ENCODE peak calls at places on chromosomes 13 and 19, in ten cellular contexts. J is adrenal gland; C is psoas muscle; L is transverse colon; E is OCI-LY7; R is right lobe of liver; I is prostate gland; P is sigmoid colon; K is colonic mucosa; D is CD8-positive, alpha-beta memory T cell. V is an unnamed sample. For H3K4me1, the result is how much of the 10 kb centered on the place peaks cover.

GRCh38 chr13:67343777-67344176 is 113.6 kb upstream of the PCDH9 start:
- DNase-seq in J (no peak), C (no peak), L (no peak), E (no peak), R (no peak), I (no peak), P (no peak), K (no peak), D (no peak), V (no peak)

GRCh38 chr13:105346141-105346766 is 1189.2 kb downstream of the EFNB2 start:
- DNase-seq in J (no peak), C (no peak), L (no peak), E (no peak), R (no peak), I (no peak), P (no peak), K (no peak), D (no peak), V (no peak)

GRCh38 chr13:20125129-20125782 is 35.6 kb downstream of the GJA3 start:
- DNase-seq in J (peak), C (no peak), L (no peak), E (no peak), R (no peak), I (no peak), P (peak), K (no peak), D (no peak), V (no peak)

GRCh38 chr13:81017525-81018152 is 676.7 kb upstream of the SPRY2 start:
- DNase-seq in J (no peak), C (no peak), L (no peak), E (peak), R (no peak), I (no peak), P (no peak), K (no peak), D (no peak), V (no peak)

GRCh38 chr13:51501592-51502205 is 48.9 kb upstream of the INTS6 start:
- DNase-seq in J (no peak), C (no peak), L (no peak), E (no peak), R (no peak), I (no peak), P (no peak), K (no peak), D (no peak), V (no peak)

GRCh38 chr13:29954082-29955043 is 103.9 kb upstream of the UBL3 start:
- DNase-seq in J (no peak), C (no peak), L (no peak), E (no peak), R (peak), I (no peak), P (no peak), K (no peak), D (peak), V (no peak)

GRCh38 chr19:57317503-57317902 is 2.8 kb upstream of the ZNF543 start:
- DNase-seq in J (no peak), C (peak), L (no peak), E (no peak), R (no peak), I (no peak), P (no peak), K (no peak), D (no peak), V (no peak)

GRCh38 chr19:18274303-18274775 is at the start of gene IQCN:
- DNase-seq in J (peak), C (no peak), L (peak), E (no peak), R (peak), I (no peak), P (peak), K (peak), D (peak), V (no peak)

GRCh38 chr13:29270536-29271045 is 324.9 kb downstream of the SLC7A1 start:
- DNase-seq in J (no peak), C (no peak), L (no peak), E (no peak), R (no peak), I (no peak), P (no peak), K (no peak), D (no peak), V (no peak)

GRCh38 chr13:42814868-42815267 is 33.5 kb downstream of the FAM216B start:
- DNase-seq in J (no peak), C (no peak), L (no peak), E (no peak), R (no peak), I (no peak), P (no peak), K (no peak), D (no peak), V (no peak)

GRCh38 chr13:20407759-20408158 is 117.9 kb downstream of the CRYL1 start:
- DNase-seq in J (no peak), C (no peak), L (no peak), E (no peak), R (no peak), I (no peak), P (peak), K (no peak), D (no peak), V (no peak)

GRCh38 chr13:24456396-24456795 is 56.2 kb downstream of the PARP4 start:
- DNase-seq in J (no peak), C (no peak), L (no peak), E (no peak), R (no peak), I (no peak), P (no peak), K (no peak), D (no peak), V (no peak)

GRCh38 chr13:62280590-62280989 is 864.9 kb upstream of the PCDH20 start:
- DNase-seq in J (no peak), C (no peak), L (no peak), E (peak), R (no peak), I (no peak), P (no peak), K (no peak), D (no peak), V (no peak)

GRCh38 chr19:58196911-58197616 is 14.2 kb downstream of the ZNF274 start:
- DNase-seq in J (no peak), C (no peak), L (no peak), E (peak), R (no peak), I (no peak), P (no peak), K (no peak), D (peak), V (no peak)

GRCh38 chr13:113207890-113208423 is 512 bp downstream of the PCID2 start:
- DNase-seq in J (peak), C (peak), L (peak), E (no peak), R (peak), I (no peak), P (no peak), K (peak), D (no peak), V (peak)

GRCh38 chr19:45474191-45474940 is 6.6 kb downstream of the FOSB start:
- DNase-seq in J (no peak), C (no peak), L (no peak), E (no peak), R (no peak), I (no peak), P (no peak), K (no peak), D (peak), V (no peak)

GRCh38 chr13:49400755-49401659 is 42.9 kb downstream of the CAB39L start:
- DNase-seq in J (peak), C (no peak), L (peak), E (peak), R (no peak), I (peak), P (peak), K (peak), D (no peak), V (peak)

GRCh38 chr13:49740870-49741269 is 49.6 kb upstream of the EBPL start:
- DNase-seq in J (no peak), C (no peak), L (no peak), E (no peak), R (no peak), I (no peak), P (no peak), K (no peak), D (no peak), V (no peak)

GRCh38 chr19:21335721-21336120 is 6.5 kb upstream of the ZNF708 start:
- DNase-seq in J (no peak), C (no peak), L (no peak), E (peak), R (no peak), I (no peak), P (no peak), K (no peak), D (no peak), V (no peak)

GRCh38 chr13:51125495-51126226 is 14.6 kb upstream of the C13orf42 start:
- DNase-seq in J (peak), C (peak), L (peak), E (peak), R (peak), I (peak), P (peak), K (peak), D (peak), V (peak)

GRCh38 chr19:46611791-46612190 is 10.7 kb downstream of the CALM3 start:
- DNase-seq in J (no peak), C (no peak), L (no peak), E (no peak), R (no peak), I (no peak), P (peak), K (no peak), D (peak), V (no peak)

GRCh38 chr19:11152318-11153062 is 3.1 kb downstream of the SPC24 start:
- DNase-seq in J (peak), C (peak), L (peak), E (no peak), R (peak), I (peak), P (peak), K (peak), D (no peak), V (peak)

GRCh38 chr13:108566413-108567170 is 62.8 kb upstream of the MYO16 start:
- DNase-seq in J (no peak), C (no peak), L (no peak), E (no peak), R (no peak), I (no peak), P (no peak), K (no peak), D (no peak), V (no peak)

GRCh38 chr13:66343224-66343828 is 886.8 kb downstream of the PCDH9 start:
- DNase-seq in J (no peak), C (no peak), L (no peak), E (no peak), R (no peak), I (no peak), P (no peak), K (no peak), D (no peak), V (no peak)

GRCh38 chr13:102302534-102302933 is 99.3 kb downstream of the FGF14 start:
- DNase-seq in J (no peak), C (no peak), L (no peak), E (no peak), R (no peak), I (no peak), P (no peak), K (no peak), D (no peak), V (no peak)

GRCh38 chr13:23086951-23087350 is 93.8 kb upstream of the SGCG start:
- DNase-seq in J (no peak), C (no peak), L (no peak), E (no peak), R (no peak), I (no peak), P (no peak), K (no peak), D (no peak), V (no peak)

GRCh38 chr19:13987101-13987890 is 18.8 kb downstream of the RFX1 start:
- DNase-seq in J (peak), C (peak), L (no peak), E (no peak), R (no peak), I (no peak), P (no peak), K (no peak), D (no peak), V (peak)

GRCh38 chr19:2101417-2102335 is 5.0 kb downstream of the IZUMO4 start:
- DNase-seq in J (no peak), C (no peak), L (no peak), E (no peak), R (no peak), I (no peak), P (no peak), K (no peak), D (no peak), V (no peak)

GRCh38 chr19:2099054-2099501 is 2.4 kb downstream of the IZUMO4 start:
- DNase-seq in J (no peak), C (no peak), L (no peak), E (no peak), R (no peak), I (no peak), P (no peak), K (no peak), D (no peak), V (no peak)

GRCh38 chr19:2103308-2103707 is 6.6 kb downstream of the IZUMO4 start:
- DNase-seq in J (no peak), C (no peak), L (no peak), E (no peak), R (no peak), I (no peak), P (no peak), K (no peak), D (no peak), V (no peak)

GRCh38 chr19:2099937-2100718 is 3.4 kb downstream of the IZUMO4 start:
- DNase-seq in J (no peak), C (no peak), L (no peak), E (no peak), R (no peak), I (no peak), P (no peak), K (no peak), D (no peak), V (no peak)

DNA sequence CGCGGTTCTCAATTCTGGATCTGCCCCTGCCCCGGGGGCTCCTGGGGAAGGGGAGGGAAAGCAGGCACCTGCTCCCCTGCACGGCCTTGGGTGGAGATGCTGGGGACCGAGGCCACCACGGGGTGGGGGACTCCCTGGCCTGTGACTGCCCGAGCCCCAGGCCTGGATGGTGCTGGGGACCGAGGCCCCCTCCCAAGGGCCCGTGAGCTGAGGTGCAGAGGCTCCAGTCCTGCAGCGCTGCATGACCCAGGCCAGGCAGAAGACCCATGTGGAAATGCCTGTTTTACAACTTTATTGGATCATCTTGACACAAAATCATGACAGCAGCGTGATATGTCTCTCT is 4.0 kb downstream of the IZUMO4 start:
- DNase-seq in J (no peak), C (no peak), L (no peak), E (no peak), R (no peak), I (no peak), P (no peak), K (no peak), D (no peak), V (no peak)
- H3K4me1 ChIP-seq in J (under half), C (under half), L (under half), E (under half), R (under half), I (under half), P (under half), K (under half), D (under half), V (under half)

DNA sequence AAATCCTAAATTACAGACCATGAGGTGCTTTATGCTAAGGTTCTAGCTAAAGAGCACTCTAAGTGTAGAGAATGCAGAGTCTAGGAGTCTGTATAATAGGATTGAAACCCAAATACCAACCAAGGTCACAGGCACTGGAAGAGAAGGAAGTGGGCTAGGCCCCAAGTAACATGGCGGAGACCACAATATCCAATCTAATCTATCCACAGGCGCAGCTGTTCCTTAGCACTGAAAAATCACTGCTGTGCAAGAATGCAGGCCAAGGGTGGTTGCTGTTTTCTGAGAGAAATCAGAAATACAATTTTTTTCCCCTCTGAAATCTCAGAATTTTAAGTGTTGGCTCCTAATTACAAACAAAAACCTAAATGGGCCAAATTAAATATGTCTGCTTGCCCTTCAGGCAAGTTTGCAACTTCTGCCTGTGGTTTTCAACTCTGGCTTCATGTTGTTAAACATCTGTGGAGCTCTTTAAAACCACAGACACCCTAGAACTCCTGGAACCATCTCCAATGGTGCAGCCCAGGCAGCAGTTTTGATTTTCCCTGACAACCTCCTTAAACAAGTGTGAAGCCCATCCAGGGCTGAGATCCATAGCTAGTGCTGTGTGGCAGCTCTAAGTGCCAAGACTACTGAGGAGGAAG is 6.1 kb downstream of the RANBP3 start:
- DNase-seq in J (no peak), C (no peak), L (no peak), E (no peak), R (no peak), I (no peak), P (no peak), K (no peak), D (no peak), V (no peak)
- H3K4me1 ChIP-seq in J (under half), C (half or more), L (half or more), E (half or more), R (under half), I (under half), P (under half), K (under half), D (half or more), V (half or more)

DNA sequence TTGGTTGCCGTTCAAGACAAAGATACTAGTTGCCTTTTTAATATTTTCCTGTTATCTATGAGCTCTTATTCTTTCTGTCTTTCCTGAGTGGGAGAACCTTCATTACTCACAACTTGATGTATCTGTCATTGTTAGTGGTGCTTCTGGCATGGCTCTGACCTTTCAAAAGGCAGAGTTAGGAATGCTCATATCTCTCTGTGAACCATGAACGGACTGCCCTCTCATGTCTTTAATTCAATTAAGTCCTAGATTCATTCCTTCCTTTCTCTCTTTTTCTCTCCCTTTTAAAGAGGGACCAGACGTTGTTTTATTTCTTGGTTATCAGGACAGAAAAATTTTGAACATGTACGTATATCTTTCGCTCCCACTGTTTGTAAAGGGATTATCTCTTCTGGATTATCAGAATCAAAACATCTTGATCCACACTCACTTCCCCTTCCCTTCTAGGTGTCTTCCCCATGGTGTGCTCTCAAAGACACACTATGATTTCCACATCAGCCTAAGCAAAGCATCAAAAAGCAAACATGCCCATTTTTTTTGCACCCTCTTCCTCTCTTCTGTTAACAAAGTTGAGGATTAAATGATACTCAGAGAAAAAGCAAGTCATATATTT is 90.3 kb downstream of the LRCH1 start:
- DNase-seq in J (no peak), C (no peak), L (no peak), E (no peak), R (no peak), I (no peak), P (no peak), K (no peak), D (no peak), V (no peak)
- H3K4me1 ChIP-seq in J (under half), C (under half), L (under half), E (under half), R (under half), I (under half), P (under half), K (under half), D (under half), V (half or more)

DNA sequence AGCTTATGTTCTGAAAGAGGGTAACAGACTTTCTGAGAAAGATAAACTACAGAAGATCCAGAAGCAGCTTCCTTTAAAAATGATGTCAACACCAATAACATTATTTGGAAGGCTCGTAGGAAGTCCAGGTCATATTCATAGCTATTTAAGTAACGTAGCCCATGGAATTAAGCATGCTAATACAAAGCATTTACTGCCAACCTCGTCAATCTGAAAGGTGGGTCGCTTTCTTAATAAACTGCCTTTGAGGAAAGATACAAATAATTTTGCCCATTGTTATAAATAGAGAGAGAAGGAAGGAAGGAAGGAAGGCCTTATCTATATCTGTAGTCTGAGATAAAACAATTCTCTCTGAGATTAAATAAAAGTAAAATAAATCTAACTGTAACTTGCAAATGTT is 80.3 kb downstream of the STARD13 start:
- DNase-seq in J (no peak), C (no peak), L (no peak), E (no peak), R (no peak), I (no peak), P (no peak), K (no peak), D (no peak), V (no peak)
- H3K4me1 ChIP-seq in J (under half), C (under half), L (under half), E (under half), R (under half), I (under half), P (under half), K (under half), D (under half), V (half or more)

GRCh38 chr13:39876258-39876657 is 220.8 kb downstream of the COG6 start:
- DNase-seq in J (no peak), C (no peak), L (no peak), E (no peak), R (no peak), I (no peak), P (no peak), K (no peak), D (no peak), V (no peak)
- H3K4me1 ChIP-seq in J (under half), C (under half), L (under half), E (under half), R (under half), I (under half), P (under half), K (under half), D (under half), V (under half)

GRCh38 chr19:43777163-43777700 is 3.5 kb downstream of the KCNN4 start:
- DNase-seq in J (no peak), C (no peak), L (no peak), E (peak), R (no peak), I (no peak), P (no peak), K (no peak), D (peak), V (no peak)

GRCh38 chr19:43780706-43781525 is at the start of gene KCNN4:
- DNase-seq in J (no peak), C (no peak), L (peak), E (peak), R (no peak), I (no peak), P (no peak), K (peak), D (peak), V (no peak)

GRCh38 chr19:43779147-43779819 is 1.5 kb downstream of the KCNN4 start:
- DNase-seq in J (no peak), C (no peak), L (peak), E (no peak), R (no peak), I (peak), P (no peak), K (peak), D (no peak), V (no peak)

GRCh38 chr19:43779820-43780219 is 953 bp downstream of the KCNN4 start:
- DNase-seq in J (no peak), C (no peak), L (no peak), E (peak), R (no peak), I (no peak), P (no peak), K (peak), D (no peak), V (no peak)

GRCh38 chr19:43778651-43779050 is 2.1 kb downstream of the KCNN4 start:
- DNase-seq in J (no peak), C (no peak), L (no peak), E (peak), R (no peak), I (no peak), P (no peak), K (peak), D (no peak), V (no peak)
- H3K4me1 ChIP-seq in J (under half), C (under half), L (half or more), E (half or more), R (under half), I (under half), P (under half), K (under half), D (half or more), V (under half)

GRCh38 chr19:6167115-6167514 is 31.6 kb downstream of the ACSBG2 start:
- DNase-seq in J (no peak), C (no peak), L (no peak), E (no peak), R (no peak), I (no peak), P (no peak), K (no peak), D (no peak), V (no peak)

GRCh38 chr19:6161271-6161850 is 25.9 kb downstream of the ACSBG2 start:
- DNase-seq in J (peak), C (peak), L (peak), E (peak), R (no peak), I (no peak), P (no peak), K (peak), D (peak), V (peak)

GRCh38 chr19:6164906-6165531 is 29.6 kb downstream of the ACSBG2 start:
- DNase-seq in J (no peak), C (no peak), L (no peak), E (no peak), R (no peak), I (no peak), P (no peak), K (no peak), D (no peak), V (no peak)
- H3K4me1 ChIP-seq in J (under half), C (under half), L (under half), E (under half), R (under half), I (under half), P (under half), K (under half), D (under half), V (under half)

V was measured in heart left ventricle.